ENCODE peak calls at places on chromosome 15, in eight cellular contexts. One of them, this sample, is unnamed.

GRCh38 chr15:84023636-84024035 is 211.9 kb upstream of the GOLGA6L4 start:
- DNase-seq in AG04450: peak
- DNase-seq in CD8-positive, alpha-beta memory T cell: no peak
- DNase-seq in iris pigment epithelial cell: peak
- DNase-seq in COR-L47: peak
- DNase-seq in AG04449: no peak
- DNase-seq in fibroblast of pulmonary artery: peak
- DNase-seq in stimulated activated CD8-positive, alpha-beta memory T cell treated with anti-CD3 and anti-CD28 coated beads, Interleukin-2, amount 100 ng/mL, for 48 hours: no peak
- DNase-seq in this sample: peak

GRCh38 chr15:25797511-25798206 is 65.5 kb downstream of the ATP10A start:
- DNase-seq in AG04450: no peak
- DNase-seq in CD8-positive, alpha-beta memory T cell: no peak
- DNase-seq in iris pigment epithelial cell: no peak
- DNase-seq in COR-L47: no peak
- DNase-seq in AG04449: no peak
- DNase-seq in fibroblast of pulmonary artery: no peak
- DNase-seq in stimulated activated CD8-positive, alpha-beta memory T cell treated with anti-CD3 and anti-CD28 coated beads, Interleukin-2, amount 100 ng/mL, for 48 hours: no peak
- DNase-seq in this sample: no peak

GRCh38 chr15:90030376-90030775 is 29.3 kb downstream of the ZNF710 start:
- DNase-seq in AG04450: no peak
- DNase-seq in CD8-positive, alpha-beta memory T cell: no peak
- DNase-seq in iris pigment epithelial cell: no peak
- DNase-seq in COR-L47: no peak
- DNase-seq in AG04449: no peak
- DNase-seq in fibroblast of pulmonary artery: no peak
- DNase-seq in stimulated activated CD8-positive, alpha-beta memory T cell treated with anti-CD3 and anti-CD28 coated beads, Interleukin-2, amount 100 ng/mL, for 48 hours: no peak
- DNase-seq in this sample: no peak

GRCh38 chr15:26298010-26298661 is 435.0 kb upstream of the ATP10A start:
- DNase-seq in AG04450: no peak
- DNase-seq in CD8-positive, alpha-beta memory T cell: no peak
- DNase-seq in iris pigment epithelial cell: no peak
- DNase-seq in COR-L47: no peak
- DNase-seq in AG04449: no peak
- DNase-seq in fibroblast of pulmonary artery: no peak
- DNase-seq in stimulated activated CD8-positive, alpha-beta memory T cell treated with anti-CD3 and anti-CD28 coated beads, Interleukin-2, amount 100 ng/mL, for 48 hours: no peak
- DNase-seq in this sample: no peak

GRCh38 chr15:63447277-63447676 is 57.1 kb upstream of the USP3 start:
- DNase-seq in AG04450: no peak
- DNase-seq in CD8-positive, alpha-beta memory T cell: no peak
- DNase-seq in iris pigment epithelial cell: no peak
- DNase-seq in COR-L47: peak
- DNase-seq in AG04449: no peak
- DNase-seq in fibroblast of pulmonary artery: no peak
- DNase-seq in stimulated activated CD8-positive, alpha-beta memory T cell treated with anti-CD3 and anti-CD28 coated beads, Interleukin-2, amount 100 ng/mL, for 48 hours: no peak
- DNase-seq in this sample: no peak

GRCh38 chr15:72195101-72195511 is 2.5 kb downstream of the GRAMD2A start:
- DNase-seq in AG04450: no peak
- DNase-seq in CD8-positive, alpha-beta memory T cell: no peak
- DNase-seq in iris pigment epithelial cell: no peak
- DNase-seq in COR-L47: no peak
- DNase-seq in AG04449: no peak
- DNase-seq in fibroblast of pulmonary artery: no peak
- DNase-seq in stimulated activated CD8-positive, alpha-beta memory T cell treated with anti-CD3 and anti-CD28 coated beads, Interleukin-2, amount 100 ng/mL, for 48 hours: no peak
- DNase-seq in this sample: no peak

GRCh38 chr15:85614059-85614458 is 180.7 kb downstream of the KLHL25 start:
- DNase-seq in AG04450: no peak
- DNase-seq in CD8-positive, alpha-beta memory T cell: no peak
- DNase-seq in iris pigment epithelial cell: no peak
- DNase-seq in COR-L47: no peak
- DNase-seq in AG04449: no peak
- DNase-seq in fibroblast of pulmonary artery: no peak
- DNase-seq in stimulated activated CD8-positive, alpha-beta memory T cell treated with anti-CD3 and anti-CD28 coated beads, Interleukin-2, amount 100 ng/mL, for 48 hours: no peak
- DNase-seq in this sample: no peak

GRCh38 chr15:31758126-31758525 is 272.2 kb upstream of the CHRNA7 start:
- DNase-seq in AG04450: no peak
- DNase-seq in CD8-positive, alpha-beta memory T cell: no peak
- DNase-seq in iris pigment epithelial cell: peak
- DNase-seq in COR-L47: peak
- DNase-seq in AG04449: no peak
- DNase-seq in fibroblast of pulmonary artery: peak
- DNase-seq in stimulated activated CD8-positive, alpha-beta memory T cell treated with anti-CD3 and anti-CD28 coated beads, Interleukin-2, amount 100 ng/mL, for 48 hours: no peak
- DNase-seq in this sample: peak

GRCh38 chr15:37709669-37710068 is 224.8 kb upstream of the TMCO5A start:
- DNase-seq in AG04450: no peak
- DNase-seq in CD8-positive, alpha-beta memory T cell: no peak
- DNase-seq in iris pigment epithelial cell: no peak
- DNase-seq in COR-L47: no peak
- DNase-seq in AG04449: no peak
- DNase-seq in fibroblast of pulmonary artery: no peak
- DNase-seq in stimulated activated CD8-positive, alpha-beta memory T cell treated with anti-CD3 and anti-CD28 coated beads, Interleukin-2, amount 100 ng/mL, for 48 hours: no peak
- DNase-seq in this sample: no peak

GRCh38 chr15:69311319-69311721 is 12.6 kb downstream of the PAQR5 start:
- DNase-seq in AG04450: no peak
- DNase-seq in CD8-positive, alpha-beta memory T cell: no peak
- DNase-seq in iris pigment epithelial cell: peak
- DNase-seq in COR-L47: no peak
- DNase-seq in AG04449: no peak
- DNase-seq in fibroblast of pulmonary artery: no peak
- DNase-seq in stimulated activated CD8-positive, alpha-beta memory T cell treated with anti-CD3 and anti-CD28 coated beads, Interleukin-2, amount 100 ng/mL, for 48 hours: no peak
- DNase-seq in this sample: no peak

GRCh38 chr15:81529444-81529950 is 155.5 kb upstream of the TMC3 start:
- DNase-seq in AG04450: no peak
- DNase-seq in CD8-positive, alpha-beta memory T cell: no peak
- DNase-seq in iris pigment epithelial cell: no peak
- DNase-seq in COR-L47: no peak
- DNase-seq in AG04449: no peak
- DNase-seq in fibroblast of pulmonary artery: no peak
- DNase-seq in stimulated activated CD8-positive, alpha-beta memory T cell treated with anti-CD3 and anti-CD28 coated beads, Interleukin-2, amount 100 ng/mL, for 48 hours: no peak
- DNase-seq in this sample: no peak

GRCh38 chr15:96327155-96327741 is 3.3 kb upstream of the NR2F2 start:
- DNase-seq in AG04450: peak
- DNase-seq in CD8-positive, alpha-beta memory T cell: no peak
- DNase-seq in iris pigment epithelial cell: peak
- DNase-seq in COR-L47: peak
- DNase-seq in AG04449: peak
- DNase-seq in fibroblast of pulmonary artery: peak
- DNase-seq in stimulated activated CD8-positive, alpha-beta memory T cell treated with anti-CD3 and anti-CD28 coated beads, Interleukin-2, amount 100 ng/mL, for 48 hours: no peak
- DNase-seq in this sample: peak

GRCh38 chr15:69056365-69056764 is 41.9 kb downstream of the NOX5 start:
- DNase-seq in AG04450: no peak
- DNase-seq in CD8-positive, alpha-beta memory T cell: no peak
- DNase-seq in iris pigment epithelial cell: no peak
- DNase-seq in COR-L47: no peak
- DNase-seq in AG04449: no peak
- DNase-seq in fibroblast of pulmonary artery: no peak
- DNase-seq in stimulated activated CD8-positive, alpha-beta memory T cell treated with anti-CD3 and anti-CD28 coated beads, Interleukin-2, amount 100 ng/mL, for 48 hours: no peak
- DNase-seq in this sample: no peak

GRCh38 chr15:48717458-48717857 is 71.9 kb upstream of the FBN1 start:
- DNase-seq in AG04450: no peak
- DNase-seq in CD8-positive, alpha-beta memory T cell: no peak
- DNase-seq in iris pigment epithelial cell: peak
- DNase-seq in COR-L47: no peak
- DNase-seq in AG04449: no peak
- DNase-seq in fibroblast of pulmonary artery: peak
- DNase-seq in stimulated activated CD8-positive, alpha-beta memory T cell treated with anti-CD3 and anti-CD28 coated beads, Interleukin-2, amount 100 ng/mL, for 48 hours: no peak
- DNase-seq in this sample: no peak

GRCh38 chr15:44812029-44812517 is 75.7 kb downstream of the TRIM69 start:
- DNase-seq in AG04450: no peak
- DNase-seq in CD8-positive, alpha-beta memory T cell: no peak
- DNase-seq in iris pigment epithelial cell: no peak
- DNase-seq in COR-L47: peak
- DNase-seq in AG04449: no peak
- DNase-seq in fibroblast of pulmonary artery: no peak
- DNase-seq in stimulated activated CD8-positive, alpha-beta memory T cell treated with anti-CD3 and anti-CD28 coated beads, Interleukin-2, amount 100 ng/mL, for 48 hours: no peak
- DNase-seq in this sample: peak

GRCh38 chr15:23074684-23075083 is 35.3 kb upstream of the TUBGCP5 start:
- DNase-seq in AG04450: no peak
- DNase-seq in CD8-positive, alpha-beta memory T cell: no peak
- DNase-seq in iris pigment epithelial cell: peak
- DNase-seq in COR-L47: no peak
- DNase-seq in AG04449: no peak
- DNase-seq in fibroblast of pulmonary artery: no peak
- DNase-seq in stimulated activated CD8-positive, alpha-beta memory T cell treated with anti-CD3 and anti-CD28 coated beads, Interleukin-2, amount 100 ng/mL, for 48 hours: no peak
- DNase-seq in this sample: no peak

GRCh38 chr15:32732574-32733157 is 14.9 kb downstream of the GREM1 start:
- DNase-seq in AG04450: no peak
- DNase-seq in CD8-positive, alpha-beta memory T cell: no peak
- DNase-seq in iris pigment epithelial cell: no peak
- DNase-seq in COR-L47: no peak
- DNase-seq in AG04449: no peak
- DNase-seq in fibroblast of pulmonary artery: no peak
- DNase-seq in stimulated activated CD8-positive, alpha-beta memory T cell treated with anti-CD3 and anti-CD28 coated beads, Interleukin-2, amount 100 ng/mL, for 48 hours: no peak
- DNase-seq in this sample: no peak

GRCh38 chr15:68356778-68357177 is 75.2 kb downstream of the ITGA11 start:
- DNase-seq in AG04450: no peak
- DNase-seq in CD8-positive, alpha-beta memory T cell: no peak
- DNase-seq in iris pigment epithelial cell: no peak
- DNase-seq in COR-L47: no peak
- DNase-seq in AG04449: no peak
- DNase-seq in fibroblast of pulmonary artery: no peak
- DNase-seq in stimulated activated CD8-positive, alpha-beta memory T cell treated with anti-CD3 and anti-CD28 coated beads, Interleukin-2, amount 100 ng/mL, for 48 hours: no peak
- DNase-seq in this sample: no peak

GRCh38 chr15:42036112-42036905 is 15.5 kb upstream of the PLA2G4E start:
- DNase-seq in AG04450: no peak
- DNase-seq in CD8-positive, alpha-beta memory T cell: no peak
- DNase-seq in iris pigment epithelial cell: no peak
- DNase-seq in COR-L47: no peak
- DNase-seq in AG04449: no peak
- DNase-seq in fibroblast of pulmonary artery: no peak
- DNase-seq in stimulated activated CD8-positive, alpha-beta memory T cell treated with anti-CD3 and anti-CD28 coated beads, Interleukin-2, amount 100 ng/mL, for 48 hours: no peak
- DNase-seq in this sample: no peak

GRCh38 chr15:69801132-69801531 is 296.6 kb downstream of the TLE3 start:
- DNase-seq in AG04450: no peak
- DNase-seq in CD8-positive, alpha-beta memory T cell: no peak
- DNase-seq in iris pigment epithelial cell: no peak
- DNase-seq in COR-L47: no peak
- DNase-seq in AG04449: no peak
- DNase-seq in fibroblast of pulmonary artery: no peak
- DNase-seq in stimulated activated CD8-positive, alpha-beta memory T cell treated with anti-CD3 and anti-CD28 coated beads, Interleukin-2, amount 100 ng/mL, for 48 hours: no peak
- DNase-seq in this sample: no peak